ENCODE peak calls at places on chromosome 6, in ten cellular contexts. K is body of pancreas; G is GM23338; X is BJ; L is psoas muscle; Y is heart left ventricle; J is CD8-positive, alpha-beta T cell; C is cardiac muscle cell; U is heart right ventricle; S is SK-N-SH. P is an unnamed sample.

GRCh38 chr6:152863618-152864326 is 113.2 kb downstream of the VIP start:
- DNase-seq in K (peak; percentile 66), G (peak; percentile 84), X (peak; percentile 20), L (peak; percentile 22), Y (no peak), J (peak; percentile 67), C (peak; percentile 83), U (peak; percentile 73), S (peak; percentile 36), P (peak; percentile 80)

GRCh38 chr6:63306446-63306845 is 13.3 kb downstream of the LGSN start:
- DNase-seq in K (no peak), G (no peak), X (no peak), L (no peak), Y (no peak), J (no peak), C (no peak), U (no peak), S (no peak), P (no peak)

GRCh38 chr6:35694462-35694861 is 5.7 kb upstream of the FKBP5 start:
- DNase-seq in K (no peak), G (no peak), X (no peak), L (no peak), Y (no peak), J (no peak), C (no peak), U (no peak), S (no peak), P (no peak)

GRCh38 chr6:71486466-71486865 is 197.9 kb downstream of the OGFRL1 start:
- DNase-seq in K (no peak), G (no peak), X (no peak), L (no peak), Y (no peak), J (no peak), C (no peak), U (no peak), S (no peak), P (no peak)

GRCh38 chr6:130033999-130034814 is 15.8 kb downstream of the L3MBTL3 start:
- DNase-seq in K (no peak), G (no peak), X (peak; percentile 31), L (no peak), Y (no peak), J (no peak), C (no peak), U (no peak), S (no peak), P (no peak)

GRCh38 chr6:43096451-43097097 is 20.5 kb downstream of the PTK7 start:
- DNase-seq in K (no peak), G (peak; percentile 53), X (peak; percentile 84), L (no peak), Y (no peak), J (no peak), C (no peak), U (no peak), S (peak; percentile 38), P (no peak)

GRCh38 chr6:112145080-112145573 is 57.7 kb downstream of the FAM229B start:
- DNase-seq in K (no peak), G (peak; percentile 65), X (no peak), L (no peak), Y (no peak), J (no peak), C (no peak), U (no peak), S (no peak), P (peak; percentile 18)

GRCh38 chr6:28207244-28208179 is 17.6 kb upstream of the ZSCAN9 start:
- DNase-seq in K (no peak), G (peak; percentile 85), X (no peak), L (no peak), Y (no peak), J (no peak), C (peak; percentile 58), U (no peak), S (peak; percentile 42), P (peak; percentile 38)

GRCh38 chr6:85058806-85059205 is 294.4 kb upstream of the TBX18 start:
- DNase-seq in K (no peak), G (no peak), X (no peak), L (no peak), Y (no peak), J (no peak), C (no peak), U (no peak), S (no peak), P (no peak)

GRCh38 chr6:32796848-32797776 is 19.7 kb downstream of the HLA-DOB start:
- DNase-seq in K (peak; percentile 81), G (peak; percentile 91), X (no peak), L (peak; percentile 69), Y (peak; percentile 83), J (peak; percentile 88), C (peak; percentile 77), U (peak; percentile 73), S (peak; percentile 48), P (peak; percentile 64)

GRCh38 chr6:17393335-17394191 is at the start of gene CAP2:
- DNase-seq in K (peak; percentile 64), G (peak; percentile 88), X (peak; percentile 30), L (peak; percentile 74), Y (peak; percentile 78), J (no peak), C (peak; percentile 89), U (peak; percentile 76), S (peak; percentile 80), P (peak; percentile 18)

DNA sequence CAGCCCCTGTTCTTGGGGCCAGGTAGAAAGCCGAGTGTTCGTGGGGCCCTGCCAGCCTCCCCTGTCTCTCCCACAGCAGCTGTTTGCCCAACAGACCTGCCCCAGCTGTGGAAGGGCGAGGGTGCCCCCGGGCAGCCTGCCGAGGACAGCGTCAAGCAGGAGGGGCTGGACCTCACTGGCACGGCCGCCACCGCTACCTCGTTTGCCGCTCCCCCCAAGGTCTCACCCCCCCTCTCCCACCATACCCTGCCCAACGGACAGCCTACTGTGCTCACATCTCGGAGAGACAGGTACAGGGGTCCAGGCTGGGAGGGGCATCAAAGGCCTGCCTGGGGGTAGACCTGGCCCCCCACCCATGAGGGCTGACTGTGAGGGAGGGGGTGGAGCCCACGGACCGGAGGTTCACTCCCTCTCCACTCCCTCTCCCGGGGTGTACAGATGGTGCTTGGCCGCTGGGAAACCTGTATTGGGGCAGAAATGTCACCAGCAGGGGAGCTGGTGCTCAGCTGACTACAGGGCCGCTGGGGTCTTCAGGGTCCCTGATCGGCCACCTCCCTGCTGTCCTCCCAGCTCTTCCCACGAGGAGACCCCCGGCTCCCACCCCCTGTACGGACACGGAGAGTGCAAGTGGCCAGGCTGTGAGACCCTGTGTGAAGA is 41.2 kb downstream of the FOXP4 start:
- DNase-seq in K (no peak), G (no peak), X (no peak), L (no peak), Y (no peak), J (no peak), C (no peak), U (no peak), S (peak; percentile 62), P (peak; percentile 11)
- H3K36me3 ChIP-seq in K (no peaks in the 10 kb centered on the region), G (no peaks in the 10 kb centered on the region), X (peaks cover 35% of the 10 kb centered on the region), L (peaks cover 57% of the 10 kb centered on the region), Y (no peaks in the 10 kb centered on the region), J (no peaks in the 10 kb centered on the region), C (peaks cover 6% of the 10 kb centered on the region), U (no peaks in the 10 kb centered on the region), S (peaks cover 33% of the 10 kb centered on the region), P (peaks cover 3% of the 10 kb centered on the region)

GRCh38 chr6:158819213-158819976 is at the start of gene EZR:
- DNase-seq in K (peak; percentile 84), G (peak; percentile 91), X (no peak), L (peak; percentile 72), Y (peak; percentile 92), J (peak; percentile 88), C (peak; percentile 88), U (peak; percentile 74), S (peak; percentile 96), P (peak; percentile 85)
- TF ChIP-seq CTCF in K (no peak), G (no peak), X (no peak), L (no peak), Y (peak; percentile 13), J (no peak), C (no peak), U (peak; percentile 7), S (peak; percentile 19), P (no peak)

GRCh38 chr6:5098501-5099270 is 13.5 kb downstream of the PPP1R3G start:
- DNase-seq in K (no peak), G (no peak), X (no peak), L (no peak), Y (no peak), J (no peak), C (no peak), U (no peak), S (no peak), P (no peak)

GRCh38 chr6:5102266-5102970 is 17.3 kb downstream of the PPP1R3G start:
- DNase-seq in K (no peak), G (no peak), X (no peak), L (no peak), Y (no peak), J (no peak), C (no peak), U (no peak), S (no peak), P (no peak)

GRCh38 chr6:5100806-5101205 is 15.7 kb downstream of the PPP1R3G start:
- DNase-seq in K (no peak), G (no peak), X (no peak), L (no peak), Y (no peak), J (no peak), C (no peak), U (no peak), S (no peak), P (no peak)

GRCh38 chr6:5096482-5096881 is 11.3 kb downstream of the PPP1R3G start:
- DNase-seq in K (no peak), G (no peak), X (no peak), L (no peak), Y (peak; percentile 67), J (no peak), C (peak; percentile 69), U (peak; percentile 66), S (no peak), P (no peak)

DNA sequence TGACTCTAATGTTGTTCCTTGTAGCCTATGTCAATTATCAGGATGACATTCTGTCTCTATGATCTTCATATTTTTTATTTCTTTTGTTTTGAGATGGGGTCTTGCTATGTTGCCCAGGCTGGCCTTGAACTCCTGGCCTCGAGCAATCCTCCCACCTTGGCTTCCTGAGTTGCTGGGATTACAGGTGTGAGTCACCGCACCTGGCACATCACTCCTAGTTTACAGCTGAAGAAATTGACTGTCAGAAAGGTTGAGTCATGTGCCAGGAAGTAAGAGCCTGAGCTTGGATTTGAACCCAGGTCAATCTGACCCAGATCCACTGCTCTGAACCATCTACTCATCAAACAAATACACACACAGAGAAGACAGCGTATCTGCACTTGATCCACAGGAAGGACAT is 14.4 kb downstream of the PPP1R3G start:
- DNase-seq in K (no peak), G (no peak), X (no peak), L (no peak), Y (no peak), J (no peak), C (no peak), U (no peak), S (no peak), P (no peak)
- H3K27me3 ChIP-seq in K (no peaks in the 10 kb centered on the region), G (no peaks in the 10 kb centered on the region), X (peaks cover 4% of the 10 kb centered on the region), L (no peaks in the 10 kb centered on the region), Y (no peaks in the 10 kb centered on the region), J (no peaks in the 10 kb centered on the region), C (no peaks in the 10 kb centered on the region), U (no peaks in the 10 kb centered on the region), S (no peaks in the 10 kb centered on the region), P (no peaks in the 10 kb centered on the region)

DNA sequence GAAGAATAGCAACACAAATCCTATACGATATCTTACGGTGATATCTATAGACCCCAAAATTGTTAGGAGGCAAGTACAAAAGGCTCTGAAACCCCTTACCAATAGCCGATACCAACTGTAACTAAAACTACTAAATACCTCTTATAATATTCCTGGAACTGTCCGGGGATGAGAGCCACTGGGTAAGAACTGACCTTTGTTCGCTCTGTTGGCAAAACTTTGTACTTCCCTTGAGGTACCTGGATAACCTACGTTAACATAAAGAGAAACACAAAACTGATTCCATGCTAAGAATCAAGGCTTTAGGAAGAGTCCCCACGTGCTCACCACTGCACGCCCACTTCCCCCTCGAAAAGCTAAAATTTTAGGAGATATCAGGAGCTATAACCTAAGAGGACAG is 9.7 kb downstream of the PHF10 start:
- DNase-seq in K (no peak), G (no peak), X (no peak), L (no peak), Y (no peak), J (no peak), C (no peak), U (no peak), S (no peak), P (no peak)
- H3K36me3 ChIP-seq in K (no peaks in the 10 kb centered on the region), G (peaks cover 40% of the 10 kb centered on the region), X (peaks cover 8% of the 10 kb centered on the region), L (peaks cover 87% of the 10 kb centered on the region), Y (no peaks in the 10 kb centered on the region), J (peaks cover 13% of the 10 kb centered on the region), C (peaks cover 73% of the 10 kb centered on the region), U (no peaks in the 10 kb centered on the region), S (peaks cover 69% of the 10 kb centered on the region), P (peaks cover 49% of the 10 kb centered on the region)